ENCODE peak calls at places on chromosome 16, in six cellular contexts. One of them, this sample, is unnamed.

GRCh38 chr16:10122546-10122945 is 59.7 kb downstream of the GRIN2A start:
- DNase-seq in AG09309: no peak
- DNase-seq in stimulated activated CD8-positive, alpha-beta memory T cell treated with anti-CD3 and anti-CD28 coated beads, Interleukin-7, amount 100 ng/mL, for 1 hour: no peak
- DNase-seq in Right ventricle myocardium superior: no peak
- DNase-seq in NCI-H1105 treated with DMSO at 0.1 percent for 48 hours: no peak
- DNase-seq in fibroblast of the conjunctiva: no peak
- DNase-seq in this sample: no peak

GRCh38 chr16:84360170-84360569 is 8.2 kb upstream of the ATP2C2 start:
- DNase-seq in NCI-H1105 treated with DMSO at 0.1 percent for 48 hours: no peak
- DNase-seq in Right ventricle myocardium superior: no peak
- DNase-seq in stimulated activated CD8-positive, alpha-beta memory T cell treated with anti-CD3 and anti-CD28 coated beads, Interleukin-7, amount 100 ng/mL, for 1 hour: no peak
- DNase-seq in fibroblast of the conjunctiva: no peak
- DNase-seq in AG09309: no peak
- DNase-seq in this sample: no peak

GRCh38 chr16:17520567-17520966 is 49.8 kb upstream of the XYLT1 start:
- DNase-seq in NCI-H1105 treated with DMSO at 0.1 percent for 48 hours: no peak
- DNase-seq in Right ventricle myocardium superior: no peak
- DNase-seq in AG09309: no peak
- DNase-seq in stimulated activated CD8-positive, alpha-beta memory T cell treated with anti-CD3 and anti-CD28 coated beads, Interleukin-7, amount 100 ng/mL, for 1 hour: no peak
- DNase-seq in fibroblast of the conjunctiva: no peak
- DNase-seq in this sample: no peak

GRCh38 chr16:19688396-19689024 is 29.5 kb downstream of the KNOP1 start:
- DNase-seq in Right ventricle myocardium superior: no peak
- DNase-seq in stimulated activated CD8-positive, alpha-beta memory T cell treated with anti-CD3 and anti-CD28 coated beads, Interleukin-7, amount 100 ng/mL, for 1 hour: no peak
- DNase-seq in AG09309: no peak
- DNase-seq in fibroblast of the conjunctiva: no peak
- DNase-seq in NCI-H1105 treated with DMSO at 0.1 percent for 48 hours: no peak
- DNase-seq in this sample: peak

GRCh38 chr16:6643083-6643686 is 689.5 kb upstream of the RBFOX1 start:
- DNase-seq in NCI-H1105 treated with DMSO at 0.1 percent for 48 hours: no peak
- DNase-seq in stimulated activated CD8-positive, alpha-beta memory T cell treated with anti-CD3 and anti-CD28 coated beads, Interleukin-7, amount 100 ng/mL, for 1 hour: peak
- DNase-seq in Right ventricle myocardium superior: no peak
- DNase-seq in fibroblast of the conjunctiva: peak
- DNase-seq in AG09309: peak
- DNase-seq in this sample: peak

GRCh38 chr16:68131813-68132706 is 46.9 kb downstream of the NFATC3 start:
- DNase-seq in Right ventricle myocardium superior: no peak
- DNase-seq in fibroblast of the conjunctiva: no peak
- DNase-seq in stimulated activated CD8-positive, alpha-beta memory T cell treated with anti-CD3 and anti-CD28 coated beads, Interleukin-7, amount 100 ng/mL, for 1 hour: no peak
- DNase-seq in NCI-H1105 treated with DMSO at 0.1 percent for 48 hours: no peak
- DNase-seq in AG09309: no peak
- DNase-seq in this sample: no peak

GRCh38 chr16:763903-764750 is 3.6 kb downstream of the MSLN start:
- DNase-seq in NCI-H1105 treated with DMSO at 0.1 percent for 48 hours: no peak
- DNase-seq in stimulated activated CD8-positive, alpha-beta memory T cell treated with anti-CD3 and anti-CD28 coated beads, Interleukin-7, amount 100 ng/mL, for 1 hour: no peak
- DNase-seq in AG09309: no peak
- DNase-seq in fibroblast of the conjunctiva: no peak
- DNase-seq in Right ventricle myocardium superior: no peak
- DNase-seq in this sample: no peak

GRCh38 chr16:4684763-4685162 is 8.6 kb upstream of the NUDT16L1 start:
- DNase-seq in AG09309: no peak
- DNase-seq in fibroblast of the conjunctiva: no peak
- DNase-seq in stimulated activated CD8-positive, alpha-beta memory T cell treated with anti-CD3 and anti-CD28 coated beads, Interleukin-7, amount 100 ng/mL, for 1 hour: no peak
- DNase-seq in Right ventricle myocardium superior: no peak
- DNase-seq in NCI-H1105 treated with DMSO at 0.1 percent for 48 hours: no peak
- DNase-seq in this sample: no peak

GRCh38 chr16:30902070-30902972 is 5.9 kb downstream of the CTF1 start:
- DNase-seq in NCI-H1105 treated with DMSO at 0.1 percent for 48 hours: peak
- DNase-seq in Right ventricle myocardium superior: peak
- DNase-seq in fibroblast of the conjunctiva: no peak
- DNase-seq in AG09309: no peak
- DNase-seq in stimulated activated CD8-positive, alpha-beta memory T cell treated with anti-CD3 and anti-CD28 coated beads, Interleukin-7, amount 100 ng/mL, for 1 hour: peak
- DNase-seq in this sample: peak

GRCh38 chr16:57822018-57822553 is 19.8 kb upstream of the KIFC3 start:
- DNase-seq in Right ventricle myocardium superior: no peak
- DNase-seq in AG09309: no peak
- DNase-seq in fibroblast of the conjunctiva: no peak
- DNase-seq in NCI-H1105 treated with DMSO at 0.1 percent for 48 hours: no peak
- DNase-seq in stimulated activated CD8-positive, alpha-beta memory T cell treated with anti-CD3 and anti-CD28 coated beads, Interleukin-7, amount 100 ng/mL, for 1 hour: no peak
- DNase-seq in this sample: no peak

GRCh38 chr16:11333696-11334095 is 11.6 kb upstream of the RMI2 start:
- DNase-seq in fibroblast of the conjunctiva: no peak
- DNase-seq in AG09309: no peak
- DNase-seq in Right ventricle myocardium superior: no peak
- DNase-seq in NCI-H1105 treated with DMSO at 0.1 percent for 48 hours: no peak
- DNase-seq in stimulated activated CD8-positive, alpha-beta memory T cell treated with anti-CD3 and anti-CD28 coated beads, Interleukin-7, amount 100 ng/mL, for 1 hour: no peak
- DNase-seq in this sample: no peak

GRCh38 chr16:50213939-50214519 is 52.3 kb upstream of the ADCY7 start:
- DNase-seq in fibroblast of the conjunctiva: no peak
- DNase-seq in stimulated activated CD8-positive, alpha-beta memory T cell treated with anti-CD3 and anti-CD28 coated beads, Interleukin-7, amount 100 ng/mL, for 1 hour: no peak
- DNase-seq in Right ventricle myocardium superior: no peak
- DNase-seq in NCI-H1105 treated with DMSO at 0.1 percent for 48 hours: peak
- DNase-seq in AG09309: peak
- DNase-seq in this sample: peak

GRCh38 chr16:78742501-78743283 is 643.2 kb downstream of the WWOX start:
- DNase-seq in AG09309: no peak
- DNase-seq in fibroblast of the conjunctiva: no peak
- DNase-seq in stimulated activated CD8-positive, alpha-beta memory T cell treated with anti-CD3 and anti-CD28 coated beads, Interleukin-7, amount 100 ng/mL, for 1 hour: peak
- DNase-seq in Right ventricle myocardium superior: no peak
- DNase-seq in NCI-H1105 treated with DMSO at 0.1 percent for 48 hours: no peak
- DNase-seq in this sample: no peak

GRCh38 chr16:84272740-84273320 is 21.8 kb upstream of the WFDC1 start:
- DNase-seq in Right ventricle myocardium superior: no peak
- DNase-seq in NCI-H1105 treated with DMSO at 0.1 percent for 48 hours: no peak
- DNase-seq in AG09309: no peak
- DNase-seq in stimulated activated CD8-positive, alpha-beta memory T cell treated with anti-CD3 and anti-CD28 coated beads, Interleukin-7, amount 100 ng/mL, for 1 hour: no peak
- DNase-seq in fibroblast of the conjunctiva: no peak
- DNase-seq in this sample: no peak

GRCh38 chr16:84716740-84717139 is 16.9 kb downstream of the USP10 start:
- DNase-seq in fibroblast of the conjunctiva: no peak
- DNase-seq in NCI-H1105 treated with DMSO at 0.1 percent for 48 hours: no peak
- DNase-seq in AG09309: no peak
- DNase-seq in Right ventricle myocardium superior: no peak
- DNase-seq in stimulated activated CD8-positive, alpha-beta memory T cell treated with anti-CD3 and anti-CD28 coated beads, Interleukin-7, amount 100 ng/mL, for 1 hour: no peak
- DNase-seq in this sample: no peak

GRCh38 chr16:23965137-23965733 is 129.5 kb downstream of the PRKCB start:
- DNase-seq in fibroblast of the conjunctiva: no peak
- DNase-seq in NCI-H1105 treated with DMSO at 0.1 percent for 48 hours: no peak
- DNase-seq in Right ventricle myocardium superior: no peak
- DNase-seq in AG09309: no peak
- DNase-seq in stimulated activated CD8-positive, alpha-beta memory T cell treated with anti-CD3 and anti-CD28 coated beads, Interleukin-7, amount 100 ng/mL, for 1 hour: no peak
- DNase-seq in this sample: no peak

GRCh38 chr16:81767987-81768592 is 11.0 kb upstream of the PLCG2 start:
- DNase-seq in fibroblast of the conjunctiva: no peak
- DNase-seq in Right ventricle myocardium superior: no peak
- DNase-seq in stimulated activated CD8-positive, alpha-beta memory T cell treated with anti-CD3 and anti-CD28 coated beads, Interleukin-7, amount 100 ng/mL, for 1 hour: no peak
- DNase-seq in NCI-H1105 treated with DMSO at 0.1 percent for 48 hours: peak
- DNase-seq in AG09309: no peak
- DNase-seq in this sample: no peak

GRCh38 chr16:66682271-66682670 is 14.3 kb downstream of the CMTM4 start:
- DNase-seq in stimulated activated CD8-positive, alpha-beta memory T cell treated with anti-CD3 and anti-CD28 coated beads, Interleukin-7, amount 100 ng/mL, for 1 hour: no peak
- DNase-seq in AG09309: no peak
- DNase-seq in NCI-H1105 treated with DMSO at 0.1 percent for 48 hours: no peak
- DNase-seq in fibroblast of the conjunctiva: no peak
- DNase-seq in Right ventricle myocardium superior: no peak
- DNase-seq in this sample: no peak

GRCh38 chr16:17377360-17378324 is 93.1 kb downstream of the XYLT1 start:
- DNase-seq in Right ventricle myocardium superior: no peak
- DNase-seq in fibroblast of the conjunctiva: no peak
- DNase-seq in AG09309: no peak
- DNase-seq in stimulated activated CD8-positive, alpha-beta memory T cell treated with anti-CD3 and anti-CD28 coated beads, Interleukin-7, amount 100 ng/mL, for 1 hour: no peak
- DNase-seq in NCI-H1105 treated with DMSO at 0.1 percent for 48 hours: peak
- DNase-seq in this sample: no peak

GRCh38 chr16:73016488-73016830 is 31.5 kb downstream of the ZFHX3 start:
- DNase-seq in stimulated activated CD8-positive, alpha-beta memory T cell treated with anti-CD3 and anti-CD28 coated beads, Interleukin-7, amount 100 ng/mL, for 1 hour: no peak
- DNase-seq in NCI-H1105 treated with DMSO at 0.1 percent for 48 hours: no peak
- DNase-seq in fibroblast of the conjunctiva: no peak
- DNase-seq in AG09309: no peak
- DNase-seq in Right ventricle myocardium superior: no peak
- DNase-seq in this sample: no peak